ENCODE peak calls at places on chromosomes 6 and 20, in nine cellular contexts. Z is GM10248, S is tibial artery, G is GM13977, Q is OCI-LY7, E is heart right ventricle, W is progenitor cell of endocrine pancreas, F is ovary, L is thyroid gland. P is an unnamed sample.

GRCh38 chr6:157906537-157907061 is 75.1 kb upstream of the SYNJ2 start:
- DNase-seq in Z (no peak), S (no peak), G (no peak), Q (no peak), E (no peak), W (no peak), F (no peak), L (no peak), P (no peak)

GRCh38 chr20:22586645-22587310 is 2.4 kb upstream of the FOXA2 start:
- DNase-seq in Z (peak), S (no peak), G (peak), Q (no peak), E (no peak), W (peak), F (no peak), L (peak), P (peak)

GRCh38 chr6:159097256-159097655 is 52.5 kb upstream of the TAGAP start:
- DNase-seq in Z (no peak), S (no peak), G (no peak), Q (no peak), E (no peak), W (no peak), F (no peak), L (no peak), P (no peak)

GRCh38 chr6:131125431-131125830 is 9.8 kb upstream of the AKAP7 start:
- DNase-seq in Z (no peak), S (no peak), G (no peak), Q (no peak), E (no peak), W (no peak), F (no peak), L (no peak), P (no peak)

GRCh38 chr20:63736893-63737689 is 627 bp downstream of the LIME1 start:
- DNase-seq in Z (peak), S (peak), G (peak), Q (peak), E (no peak), W (no peak), F (no peak), L (no peak), P (peak)

GRCh38 chr20:50313827-50314226 is 123.2 kb downstream of the CEBPB start:
- DNase-seq in Z (no peak), S (peak), G (no peak), Q (no peak), E (no peak), W (no peak), F (no peak), L (no peak), P (peak)

GRCh38 chr6:141158740-141159139 is 974.0 kb upstream of the GJE1 start:
- DNase-seq in Z (no peak), S (no peak), G (no peak), Q (no peak), E (no peak), W (no peak), F (no peak), L (no peak), P (no peak)

GRCh38 chr6:15395087-15395486 is 149.2 kb downstream of the JARID2 start:
- DNase-seq in Z (no peak), S (no peak), G (no peak), Q (no peak), E (no peak), W (no peak), F (no peak), L (no peak), P (no peak)

GRCh38 chr20:62965363-62965771 is 12.9 kb downstream of the SLC17A9 start:
- DNase-seq in Z (no peak), S (no peak), G (no peak), Q (no peak), E (no peak), W (no peak), F (no peak), L (no peak), P (peak)

GRCh38 chr6:90458353-90459224 is 128.3 kb downstream of the MAP3K7 start:
- DNase-seq in Z (no peak), S (no peak), G (no peak), Q (peak), E (no peak), W (no peak), F (no peak), L (peak), P (no peak)

DNA sequence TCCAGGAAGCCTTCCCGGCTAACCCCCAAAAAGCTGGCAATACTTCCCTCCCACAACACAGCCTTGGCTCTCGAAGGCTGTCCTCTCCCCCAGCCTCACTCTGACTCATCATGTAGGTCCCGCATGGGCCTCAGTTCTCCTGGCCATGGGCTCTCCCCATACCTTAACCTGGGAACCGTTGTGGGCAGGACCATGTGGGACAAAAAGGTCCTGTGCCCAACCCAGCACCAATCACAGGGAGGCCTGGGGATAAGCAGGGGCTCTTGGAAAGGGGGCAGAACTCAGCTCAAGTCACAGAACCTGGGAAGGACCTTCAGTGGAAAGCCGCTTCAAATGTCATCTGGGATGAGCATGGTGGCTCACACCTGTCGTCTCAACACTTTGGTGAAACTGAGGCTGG is 45.5 kb downstream of the MRPL14 start:
- DNase-seq in Z (no peak), S (no peak), G (no peak), Q (no peak), E (no peak), W (no peak), F (no peak), L (no peak), P (no peak)
- TF ChIP-seq CTCF in Z (no peak), S (no peak), G (no peak), Q (no peak), E (no peak), W (no peak), F (no peak), L (no peak), P (no peak)

GRCh38 chr6:123715243-123715863 is 78.6 kb upstream of the TRDN start:
- DNase-seq in Z (peak), S (no peak), G (no peak), Q (peak), E (no peak), W (no peak), F (no peak), L (no peak), P (no peak)
- TF ChIP-seq CTCF in Z (peak), S (peak), G (peak), Q (peak), E (peak), W (peak), F (no peak), L (peak), P (peak)

GRCh38 chr6:659716-660581 is 3.0 kb upstream of the HUS1B start:
- DNase-seq in Z (no peak), S (no peak), G (no peak), Q (no peak), E (no peak), W (no peak), F (no peak), L (no peak), P (no peak)

GRCh38 chr6:658244-658643 is 1.3 kb upstream of the HUS1B start:
- DNase-seq in Z (no peak), S (no peak), G (no peak), Q (no peak), E (no peak), W (no peak), F (no peak), L (no peak), P (no peak)

GRCh38 chr6:657743-658142 is 843 bp upstream of the HUS1B start:
- DNase-seq in Z (no peak), S (no peak), G (no peak), Q (no peak), E (no peak), W (no peak), F (no peak), L (no peak), P (no peak)

GRCh38 chr6:656460-657252 is at the start of gene HUS1B:
- DNase-seq in Z (no peak), S (no peak), G (no peak), Q (no peak), E (no peak), W (no peak), F (no peak), L (no peak), P (no peak)

DNA sequence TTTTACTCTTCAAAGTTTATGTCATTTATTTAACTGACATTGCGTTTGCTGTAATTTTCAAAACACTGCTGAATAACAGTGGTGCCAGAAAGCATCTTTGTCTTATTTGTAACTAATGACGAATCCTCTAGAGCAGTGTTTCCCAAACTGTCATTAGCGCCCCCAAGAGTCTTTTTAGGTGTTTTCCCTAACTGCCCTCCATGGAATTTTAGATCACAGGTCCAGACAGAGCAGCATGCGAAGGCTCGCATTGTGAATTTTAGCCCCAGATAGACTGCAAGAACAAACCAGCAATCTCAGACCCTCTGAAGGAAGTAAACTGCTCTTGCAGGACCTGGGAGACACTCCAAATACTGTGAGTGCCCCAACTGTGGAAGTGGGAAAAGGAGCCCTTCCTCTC is 2.3 kb upstream of the HUS1B start:
- DNase-seq in Z (no peak), S (no peak), G (no peak), Q (no peak), E (no peak), W (no peak), F (no peak), L (no peak), P (no peak)
- TF ChIP-seq CTCF in Z (no peak), S (no peak), G (no peak), Q (no peak), E (no peak), W (no peak), F (no peak), L (no peak), P (no peak)

GRCh38 chr20:17953935-17954334 is 14.7 kb downstream of the SNX5 start:
- DNase-seq in Z (no peak), S (no peak), G (no peak), Q (no peak), E (no peak), W (no peak), F (no peak), L (no peak), P (no peak)
- TF ChIP-seq CTCF in Z (no peak), S (no peak), G (no peak), Q (no peak), E (no peak), W (no peak), F (no peak), L (no peak), P (no peak)

GRCh38 chr6:113461153-113461897 is 395.8 kb upstream of the MARCKS start:
- DNase-seq in Z (no peak), S (no peak), G (no peak), Q (no peak), E (no peak), W (no peak), F (no peak), L (no peak), P (no peak)
- TF ChIP-seq CTCF in Z (no peak), S (no peak), G (peak), Q (peak), E (no peak), W (peak), F (no peak), L (no peak), P (peak)

GRCh38 chr6:137661601-137662000 is 167.4 kb upstream of the OLIG3 start:
- DNase-seq in Z (no peak), S (no peak), G (no peak), Q (peak), E (peak), W (no peak), F (peak), L (peak), P (no peak)
- TF ChIP-seq CTCF in Z (peak), S (peak), G (peak), Q (peak), E (peak), W (no peak), F (no peak), L (peak), P (peak)

DNA sequence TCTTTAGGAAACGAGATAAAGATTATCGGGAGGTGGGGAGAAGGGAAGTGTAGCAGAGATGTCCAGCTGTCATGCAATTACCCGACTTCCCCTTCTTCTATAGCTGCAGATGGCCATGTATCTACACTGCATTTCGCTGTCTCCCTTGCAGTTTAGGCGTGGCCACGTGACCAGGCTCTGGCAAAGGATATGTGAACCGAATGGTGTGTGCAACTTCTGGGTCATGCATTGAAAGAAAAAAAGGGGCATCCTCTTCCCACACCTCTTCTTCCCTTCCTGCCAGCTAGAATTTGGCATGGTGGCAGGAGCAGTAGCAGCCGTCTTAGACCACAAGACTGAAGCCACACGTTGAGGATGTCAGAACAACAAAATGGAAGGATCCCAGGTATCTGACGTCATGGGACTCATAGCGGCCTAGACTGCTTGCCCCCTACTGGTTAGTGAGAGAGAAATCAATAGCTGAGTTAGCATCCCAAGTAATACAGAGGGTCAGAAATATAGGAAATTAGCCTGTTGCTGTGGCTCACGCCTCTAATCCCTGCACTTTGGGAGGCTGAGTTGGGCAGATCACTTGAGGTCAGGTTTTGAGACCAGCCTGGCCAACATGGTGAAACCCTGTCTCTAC is 32.8 kb downstream of the TCF15 start:
- DNase-seq in Z (no peak), S (no peak), G (no peak), Q (peak), E (no peak), W (no peak), F (no peak), L (no peak), P (no peak)
- TF ChIP-seq CTCF in Z (no peak), S (no peak), G (peak), Q (peak), E (peak), W (peak), F (no peak), L (no peak), P (no peak)

GRCh38 chr20:53190225-53190624 is 218.1 kb downstream of the TSHZ2 start:
- DNase-seq in Z (no peak), S (no peak), G (no peak), Q (no peak), E (no peak), W (no peak), F (no peak), L (no peak), P (no peak)

GRCh38 chr20:53187402-53187801 is 215.2 kb downstream of the TSHZ2 start:
- DNase-seq in Z (no peak), S (no peak), G (no peak), Q (peak), E (no peak), W (no peak), F (no peak), L (no peak), P (no peak)

GRCh38 chr20:53183181-53183580 is 211.0 kb downstream of the TSHZ2 start:
- DNase-seq in Z (no peak), S (no peak), G (no peak), Q (no peak), E (no peak), W (no peak), F (no peak), L (no peak), P (no peak)

GRCh38 chr20:53181866-53182376 is 209.8 kb downstream of the TSHZ2 start:
- DNase-seq in Z (no peak), S (no peak), G (no peak), Q (no peak), E (no peak), W (no peak), F (no peak), L (no peak), P (no peak)

DNA sequence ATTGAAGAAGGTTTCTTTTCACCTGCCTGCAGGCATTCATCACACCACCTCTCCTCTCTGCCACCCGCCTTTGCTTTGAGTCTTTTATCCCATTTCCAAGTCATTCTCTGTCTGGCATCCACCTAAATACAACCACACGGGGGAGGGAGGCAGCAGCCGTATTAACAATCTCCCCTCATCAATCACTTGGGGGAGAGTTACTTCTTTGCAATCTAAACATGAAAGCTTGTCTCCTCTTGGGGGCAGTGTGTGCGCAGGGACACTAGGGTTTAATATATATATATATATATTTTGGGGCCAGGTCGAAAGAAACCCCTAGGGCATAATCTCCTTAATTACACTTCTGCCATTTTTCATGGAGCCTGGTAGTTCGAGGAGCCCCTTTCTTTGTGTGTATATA is 214.5 kb downstream of the TSHZ2 start:
- DNase-seq in Z (no peak), S (no peak), G (no peak), Q (no peak), E (no peak), W (no peak), F (no peak), L (no peak), P (no peak)
- TF ChIP-seq CTCF in Z (no peak), S (no peak), G (no peak), Q (peak), E (no peak), W (no peak), F (no peak), L (no peak), P (no peak)

DNA sequence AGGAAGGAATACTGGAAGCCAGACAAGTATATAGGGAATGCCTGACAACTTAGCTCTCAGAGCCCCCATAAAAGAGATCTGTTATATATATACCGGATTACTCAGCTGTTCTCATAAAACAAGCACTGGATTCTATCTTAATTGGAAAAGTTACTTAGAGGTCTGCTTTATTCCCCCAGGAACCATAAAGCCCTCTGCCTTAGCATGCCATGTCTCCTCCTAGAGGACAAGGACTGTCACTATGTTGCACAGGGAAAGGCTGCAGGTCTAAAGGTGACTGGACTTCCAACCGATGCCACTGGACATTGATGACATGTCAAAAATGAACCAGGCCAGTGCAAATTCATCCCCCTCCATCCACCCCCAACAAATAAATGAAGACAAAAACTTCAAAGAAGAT is 6.4 kb downstream of the EXOC2 start:
- DNase-seq in Z (no peak), S (no peak), G (no peak), Q (no peak), E (no peak), W (no peak), F (no peak), L (no peak), P (no peak)
- TF ChIP-seq CTCF in Z (peak), S (no peak), G (peak), Q (no peak), E (peak), W (no peak), F (no peak), L (no peak), P (no peak)